ENCODE peak calls at places on chromosome 13, in six cellular contexts. J is keratinocyte, T is foreskin keratinocyte, X is psoas muscle, C is foreskin fibroblast, I is H9. K is an unnamed sample.

GRCh38 chr13:27043013-27043412 is 128.6 kb downstream of the USP12 start:
- DNase-seq in C (peak; percentile 98), T (peak; percentile 83), I (no peak), J (peak; percentile 57), X (no peak), K (peak; percentile 97)

GRCh38 chr13:113157206-113157928 is 1.1 kb upstream of the PROZ start:
- DNase-seq in X (no peak), C (no peak), J (no peak), I (peak; percentile 20), T (no peak), K (no peak)

GRCh38 chr13:95641291-95641811 is 3.2 kb downstream of the DZIP1 start:
- DNase-seq in T (no peak), X (peak; percentile 21), C (no peak), J (no peak), I (peak; percentile 66), K (no peak)

GRCh38 chr13:93956416-93956815 is 523.1 kb downstream of the DCT start:
- DNase-seq in X (no peak), J (no peak), T (no peak), C (no peak), I (no peak), K (no peak)

GRCh38 chr13:39783051-39783450 is 127.6 kb downstream of the COG6 start:
- DNase-seq in I (no peak), X (no peak), T (no peak), C (no peak), J (no peak), K (no peak)

GRCh38 chr13:27171830-27172494 is 351 bp upstream of the USP12 start:
- DNase-seq in C (peak; percentile 97), T (peak; percentile 84), I (peak; percentile 85), J (no peak), X (peak; percentile 95), K (peak; percentile 86)

GRCh38 chr13:46354143-46355087 is 32.6 kb downstream of the RUBCNL start:
- DNase-seq in C (peak; percentile 84), J (peak; percentile 79), T (peak; percentile 98), X (no peak), I (no peak), K (peak; percentile 94)

GRCh38 chr13:34346626-34347025 is 528.7 kb downstream of the RFC3 start:
- DNase-seq in X (no peak), J (no peak), T (no peak), C (no peak), I (no peak), K (peak; percentile 46)

GRCh38 chr13:112690242-112690943 is 555 bp downstream of the ATP11A start:
- DNase-seq in C (no peak), T (no peak), I (peak; percentile 47), X (peak; percentile 56), J (no peak), K (no peak)

GRCh38 chr13:67736646-67737420 is 506.7 kb upstream of the PCDH9 start:
- DNase-seq in C (peak; percentile 30), I (peak; percentile 61), J (no peak), T (no peak), X (no peak), K (no peak)

GRCh38 chr13:82305588-82305987 is 1576.7 kb downstream of the SLITRK1 start:
- DNase-seq in T (no peak), J (no peak), I (no peak), X (no peak), C (no peak), K (no peak)

GRCh38 chr13:112885782-112886268 is 83.2 kb upstream of the MCF2L start:
- DNase-seq in J (peak; percentile 45), C (peak; percentile 89), T (peak; percentile 66), I (peak; percentile 95), X (peak; percentile 74), K (peak; percentile 88)

GRCh38 chr13:48531416-48532145 is 1.3 kb downstream of the RCBTB2 start:
- DNase-seq in I (no peak), C (no peak), T (peak; percentile 1), X (no peak), J (no peak), K (no peak)

GRCh38 chr13:65921933-65922332 is 1308.2 kb downstream of the PCDH9 start:
- DNase-seq in X (no peak), J (no peak), T (no peak), I (no peak), C (no peak), K (no peak)

DNA sequence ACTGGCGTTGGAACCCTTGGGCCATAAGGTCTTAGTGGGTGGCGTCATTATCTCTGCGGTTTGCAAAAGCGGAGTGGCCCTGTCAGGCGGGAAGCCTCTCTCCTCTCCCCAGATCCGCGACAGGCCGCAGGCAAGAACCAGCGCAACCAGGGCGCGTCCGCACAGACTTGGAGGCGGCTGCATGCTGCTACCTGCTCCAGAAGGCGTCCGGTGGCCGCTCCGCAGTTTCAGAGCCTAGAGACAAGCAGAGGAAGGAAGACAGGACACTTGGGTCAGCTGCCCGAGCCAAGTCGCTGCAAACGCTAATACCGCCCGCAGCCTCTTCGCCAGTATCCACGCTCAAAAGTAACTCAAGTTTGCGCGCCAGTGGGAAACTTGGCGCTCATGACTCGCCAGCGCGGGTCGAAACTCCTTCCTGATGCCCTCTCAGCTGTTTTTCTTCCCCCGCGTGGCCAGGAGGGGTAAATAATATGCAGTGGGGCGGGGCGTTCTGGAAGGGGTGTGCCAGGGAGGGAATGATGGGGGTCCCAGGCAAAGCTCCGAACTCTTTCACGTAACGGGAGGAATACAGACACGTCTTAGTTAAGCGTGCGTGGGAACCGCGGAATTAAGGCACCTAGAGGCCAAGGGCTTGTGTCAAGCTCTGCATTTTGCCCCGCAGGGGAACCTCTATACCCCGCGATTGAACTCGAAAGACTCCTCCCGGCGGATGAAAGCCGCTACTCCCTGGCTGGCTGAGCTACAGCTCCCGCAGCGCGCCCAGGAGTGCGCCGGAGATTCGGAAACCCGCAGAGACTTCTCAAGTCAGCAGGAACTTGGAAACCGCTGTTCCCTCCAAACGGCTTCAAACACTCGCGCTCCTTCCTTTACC is at the start of gene EDNRB:
- DNase-seq in X (peak; percentile 41), T (peak; percentile 48), C (no peak), I (peak; percentile 62), J (no peak), K (no peak)
- TF ChIP-seq CTCF in X (no peak), T (no peak), C (no peak), I (no peak), J (no peak), K (no peak)

GRCh38 chr13:71624641-71625040 is 242.4 kb downstream of the DACH1 start:
- DNase-seq in T (no peak), J (no peak), I (no peak), X (no peak), C (no peak), K (no peak)

GRCh38 chr13:71621152-71622124 is 245.6 kb downstream of the DACH1 start:
- DNase-seq in T (no peak), I (no peak), X (no peak), C (no peak), J (no peak), K (no peak)

GRCh38 chr13:71626396-71626795 is 240.6 kb downstream of the DACH1 start:
- DNase-seq in J (no peak), C (no peak), X (no peak), T (no peak), I (no peak), K (no peak)

GRCh38 chr13:71625694-71626093 is 241.3 kb downstream of the DACH1 start:
- DNase-seq in I (no peak), C (peak; percentile 7), X (no peak), T (no peak), J (no peak), K (no peak)

DNA sequence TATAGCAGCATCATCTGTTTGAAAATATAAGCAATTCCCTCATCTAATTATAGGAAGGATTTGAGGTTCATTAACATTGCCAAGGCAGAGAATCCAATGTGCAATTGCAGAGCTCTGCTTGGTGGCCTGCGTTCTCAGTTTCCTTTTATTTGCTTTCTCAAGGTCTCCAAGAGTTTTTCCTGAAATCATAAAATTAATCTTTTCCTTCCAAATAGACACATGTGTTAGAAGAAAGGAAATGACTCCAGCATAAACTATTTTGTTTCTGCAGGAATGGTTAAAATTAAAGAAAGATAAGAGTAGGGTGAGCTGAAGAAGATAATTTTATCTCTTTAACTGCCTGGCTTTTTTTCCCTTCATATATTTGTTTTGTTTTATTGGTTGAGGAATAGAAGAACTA is 241.8 kb downstream of the DACH1 start:
- DNase-seq in C (no peak), T (no peak), X (no peak), J (no peak), I (no peak), K (no peak)
- TF ChIP-seq CTCF in C (no peak), T (no peak), X (no peak), J (no peak), I (no peak), K (no peak)

GRCh38 chr13:23871616-23872220 is 17.5 kb downstream of the MIPEP start:
- DNase-seq in J (no peak), X (no peak), I (no peak), T (no peak), C (no peak), K (peak; percentile 46)

GRCh38 chr13:23866420-23867026 is 22.7 kb downstream of the MIPEP start:
- DNase-seq in J (no peak), T (no peak), I (no peak), X (no peak), C (no peak), K (no peak)

GRCh38 chr13:23867027-23867491 is 22.1 kb downstream of the MIPEP start:
- DNase-seq in X (no peak), C (peak; percentile 44), T (no peak), I (peak; percentile 41), J (no peak), K (peak; percentile 45)

GRCh38 chr13:23868521-23868920 is 20.7 kb downstream of the MIPEP start:
- DNase-seq in X (no peak), I (no peak), J (peak; percentile 60), T (peak; percentile 87), C (peak; percentile 38), K (peak; percentile 64)

GRCh38 chr13:23870356-23871146 is 18.6 kb downstream of the MIPEP start:
- DNase-seq in J (no peak), T (no peak), X (no peak), C (no peak), I (no peak), K (no peak)
- TF ChIP-seq CTCF in J (no peak), T (peak; percentile 36), X (no peak), C (no peak), I (no peak), K (peak; percentile 35)

GRCh38 chr13:99658266-99658991 is 157.2 kb downstream of the TM9SF2 start:
- DNase-seq in J (no peak), T (peak; percentile 9), X (peak; percentile 39), C (peak; percentile 39), I (peak; percentile 81), K (peak; percentile 37)
- TF ChIP-seq CTCF in J (no peak), T (peak; percentile 50), X (peak; percentile 16), C (peak; percentile 33), I (peak; percentile 65), K (peak; percentile 55)

GRCh38 chr13:41973247-41973741 is 12.4 kb upstream of the VWA8 start:
- DNase-seq in C (no peak), X (no peak), J (no peak), I (peak; percentile 78), T (no peak), K (no peak)
- TF ChIP-seq CTCF in C (no peak), X (peak; percentile 9), J (peak; percentile 40), I (peak; percentile 57), T (peak; percentile 29), K (no peak)